ENCODE peak calls at places on chromosome 6, in seven cellular contexts. X, K, E, J, W, Q and Y are unnamed samples. For H3K4me1, the result is how much of the 10 kb centered on the place peaks cover.

GRCh38 chr6:99933129-99933528 is 60.9 kb downstream of the MCHR2 start:
- DNase-seq in X (no peak), K (no peak), E (no peak), J (no peak), W (no peak), Q (no peak), Y (no peak)

GRCh38 chr6:82182756-82183155 is 64.8 kb downstream of the IBTK start:
- DNase-seq in X (no peak), K (no peak), E (no peak), J (no peak), W (no peak), Q (no peak), Y (no peak)

GRCh38 chr6:87791982-87792381 is 89.9 kb upstream of the AKIRIN2 start:
- DNase-seq in X (no peak), K (no peak), E (no peak), J (no peak), W (no peak), Q (no peak), Y (no peak)

GRCh38 chr6:105646391-105646867 is 243.5 kb upstream of the PREP start:
- DNase-seq in X (no peak), K (peak), E (no peak), J (no peak), W (no peak), Q (no peak), Y (no peak)

GRCh38 chr6:112010328-112010727 is 43.6 kb upstream of the CCN6 start:
- DNase-seq in X (no peak), K (no peak), E (no peak), J (no peak), W (no peak), Q (peak), Y (no peak)

GRCh38 chr6:106894978-106895702 is 79.4 kb downstream of the CD24 start:
- DNase-seq in X (no peak), K (no peak), E (peak), J (no peak), W (peak), Q (peak), Y (no peak)

GRCh38 chr6:154491567-154492470 is 18.7 kb downstream of the CNKSR3 start:
- DNase-seq in X (no peak), K (no peak), E (no peak), J (no peak), W (no peak), Q (no peak), Y (no peak)

GRCh38 chr6:170076466-170077165 is 214.3 kb downstream of the DLL1 start:
- DNase-seq in X (no peak), K (no peak), E (no peak), J (peak), W (no peak), Q (no peak), Y (no peak)

GRCh38 chr6:121999458-122000065 is 399.9 kb upstream of the HSF2 start:
- DNase-seq in X (no peak), K (no peak), E (no peak), J (no peak), W (peak), Q (no peak), Y (no peak)

GRCh38 chr6:40960784-40961430 is 78.1 kb downstream of the UNC5CL start:
- DNase-seq in X (no peak), K (no peak), E (no peak), J (no peak), W (no peak), Q (peak), Y (no peak)

GRCh38 chr6:8707956-8708772 is 272.8 kb upstream of the SLC35B3 start:
- DNase-seq in X (peak), K (no peak), E (no peak), J (no peak), W (peak), Q (peak), Y (peak)

GRCh38 chr6:157536218-157536534 is 155.2 kb downstream of the ZDHHC14 start:
- DNase-seq in X (no peak), K (no peak), E (no peak), J (no peak), W (no peak), Q (no peak), Y (no peak)

GRCh38 chr6:83847179-83847578 is 6.0 kb upstream of the RIPPLY2 start:
- DNase-seq in X (no peak), K (peak), E (no peak), J (no peak), W (no peak), Q (no peak), Y (no peak)

GRCh38 chr6:106119526-106119925 is 33.4 kb downstream of the PRDM1 start:
- DNase-seq in X (no peak), K (no peak), E (no peak), J (no peak), W (no peak), Q (no peak), Y (no peak)

GRCh38 chr6:44268095-44268628 is 2.1 kb upstream of the TMEM151B start:
- DNase-seq in X (no peak), K (no peak), E (peak), J (peak), W (peak), Q (peak), Y (no peak)

GRCh38 chr6:111874030-111874425 is 776 bp upstream of the FYN start:
- DNase-seq in X (no peak), K (no peak), E (no peak), J (no peak), W (peak), Q (no peak), Y (no peak)

GRCh38 chr6:19723533-19723932 is 113.6 kb upstream of the ID4 start:
- DNase-seq in X (no peak), K (no peak), E (no peak), J (no peak), W (no peak), Q (no peak), Y (no peak)

GRCh38 chr6:35804996-35805736 is at the start of gene LHFPL5:
- DNase-seq in X (no peak), K (no peak), E (peak), J (peak), W (peak), Q (peak), Y (no peak)

GRCh38 chr6:161947371-161947770 is 673.5 kb upstream of the AGPAT4 start:
- DNase-seq in X (no peak), K (no peak), E (no peak), J (no peak), W (peak), Q (no peak), Y (no peak)

DNA sequence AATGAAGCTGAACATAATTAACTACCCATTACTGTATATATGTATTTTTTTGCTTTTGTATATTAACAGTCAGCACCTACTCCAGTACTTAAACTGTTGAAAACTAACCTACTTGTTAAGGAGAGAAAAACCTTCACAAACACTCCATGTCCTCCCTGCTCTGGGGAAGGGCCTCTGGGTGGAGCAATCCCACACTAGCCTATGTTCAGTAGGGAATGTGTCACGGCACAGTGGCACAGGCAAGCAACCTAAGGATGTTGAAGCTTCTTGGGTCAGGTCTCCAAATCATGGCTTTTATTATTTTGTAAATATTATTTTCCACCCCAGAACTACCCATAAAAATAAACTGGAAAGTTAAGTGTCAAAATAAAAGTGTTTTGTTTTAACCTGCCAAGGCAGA is 5.3 kb downstream of the MAN1A1 start:
- DNase-seq in X (no peak), K (no peak), E (no peak), J (no peak), W (no peak), Q (peak), Y (no peak)
- H3K4me1 ChIP-seq in X (under half), K (under half), E (under half), J (under half), W (under half), Q (half or more), Y (under half)

GRCh38 chr6:10190042-10190441 is 224.8 kb downstream of the TFAP2A start:
- DNase-seq in X (no peak), K (no peak), E (no peak), J (no peak), W (no peak), Q (no peak), Y (no peak)
- TF ChIP-seq POLR2AphosphoS5 in X (no peak), K (no peak), E (no peak), J (no peak), W (no peak), Q (no peak), Y (no peak)

GRCh38 chr6:117733341-117733740 is 58.1 kb downstream of the NUS1 start:
- DNase-seq in X (no peak), K (no peak), E (no peak), J (no peak), W (no peak), Q (no peak), Y (no peak)
- TF ChIP-seq REST in X (no peak), K (no peak), E (no peak), J (no peak), W (no peak), Q (no peak), Y (no peak)

DNA sequence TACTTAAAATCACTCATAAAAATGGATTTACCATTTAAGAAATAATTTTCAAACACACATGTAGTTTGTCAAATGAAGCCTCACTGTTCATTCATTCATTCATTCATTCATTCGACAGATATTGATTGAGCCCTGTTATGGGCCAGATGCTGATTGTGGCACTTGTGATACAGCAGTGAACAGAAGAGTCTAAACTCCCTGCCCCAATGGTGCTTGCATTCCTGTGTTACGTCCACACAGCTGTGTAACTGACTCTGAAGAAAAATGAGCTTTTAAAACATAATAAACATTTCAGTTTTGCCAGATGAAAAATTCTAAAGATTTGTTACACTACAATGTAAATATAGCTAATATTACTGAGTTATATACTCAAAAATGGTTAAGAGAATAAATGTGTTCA is 46.2 kb downstream of the BACH2 start:
- DNase-seq in X (no peak), K (no peak), E (no peak), J (no peak), W (no peak), Q (no peak), Y (no peak)
- H3K4me1 ChIP-seq in X (under half), K (under half), E (under half), J (under half), W (under half), Q (under half), Y (under half)

GRCh38 chr6:1042583-1043457 is 269.1 kb upstream of the FOXQ1 start:
- DNase-seq in X (no peak), K (no peak), E (no peak), J (no peak), W (no peak), Q (no peak), Y (no peak)

GRCh38 chr6:1047926-1048595 is 263.8 kb upstream of the FOXQ1 start:
- DNase-seq in X (no peak), K (no peak), E (no peak), J (no peak), W (no peak), Q (no peak), Y (no peak)

GRCh38 chr6:1043458-1043836 is 268.5 kb upstream of the FOXQ1 start:
- DNase-seq in X (no peak), K (no peak), E (no peak), J (no peak), W (no peak), Q (no peak), Y (no peak)

GRCh38 chr6:1045239-1045638 is 266.7 kb upstream of the FOXQ1 start:
- DNase-seq in X (no peak), K (no peak), E (no peak), J (no peak), W (no peak), Q (no peak), Y (no peak)

GRCh38 chr6:1044040-1044836 is 267.7 kb upstream of the FOXQ1 start:
- DNase-seq in X (no peak), K (no peak), E (no peak), J (no peak), W (no peak), Q (peak), Y (no peak)
- TF ChIP-seq POLR2AphosphoS5 in X (no peak), K (no peak), E (no peak), J (no peak), W (no peak), Q (no peak), Y (no peak)

GRCh38 chr6:127637830-127638229 is 60.9 kb downstream of the C6orf58 start:
- DNase-seq in X (no peak), K (no peak), E (no peak), J (no peak), W (no peak), Q (no peak), Y (no peak)
- TF ChIP-seq REST in X (no peak), K (no peak), E (no peak), J (no peak), W (no peak), Q (no peak), Y (no peak)

GRCh38 chr6:109768485-109768884 is 77.4 kb downstream of the FIG4 start:
- DNase-seq in X (no peak), K (no peak), E (no peak), J (no peak), W (no peak), Q (no peak), Y (no peak)

GRCh38 chr6:109770779-109771178 is 79.7 kb downstream of the FIG4 start:
- DNase-seq in X (no peak), K (no peak), E (no peak), J (no peak), W (no peak), Q (no peak), Y (no peak)

GRCh38 chr6:109770047-109770446 is 79.0 kb downstream of the FIG4 start:
- DNase-seq in X (no peak), K (no peak), E (no peak), J (no peak), W (no peak), Q (no peak), Y (no peak)

GRCh38 chr6:109769213-109769612 is 78.1 kb downstream of the FIG4 start:
- DNase-seq in X (no peak), K (no peak), E (no peak), J (no peak), W (no peak), Q (no peak), Y (no peak)

GRCh38 chr6:109772961-109773431 is 81.9 kb downstream of the FIG4 start:
- DNase-seq in X (no peak), K (no peak), E (no peak), J (no peak), W (no peak), Q (no peak), Y (no peak)
- H3K4me1 ChIP-seq in X (under half), K (under half), E (under half), J (under half), W (under half), Q (under half), Y (under half)

GRCh38 chr6:104633125-104633524 is 226.6 kb downstream of the HACE1 start:
- DNase-seq in X (no peak), K (no peak), E (no peak), J (no peak), W (no peak), Q (no peak), Y (no peak)

GRCh38 chr6:104630522-104630921 is 229.2 kb downstream of the HACE1 start:
- DNase-seq in X (no peak), K (no peak), E (no peak), J (no peak), W (peak), Q (no peak), Y (no peak)

GRCh38 chr6:104629826-104630225 is 229.9 kb downstream of the HACE1 start:
- DNase-seq in X (no peak), K (no peak), E (no peak), J (no peak), W (no peak), Q (no peak), Y (no peak)

GRCh38 chr6:104632565-104632964 is 227.2 kb downstream of the HACE1 start:
- DNase-seq in X (no peak), K (no peak), E (no peak), J (no peak), W (no peak), Q (no peak), Y (no peak)

GRCh38 chr6:104630955-104631354 is 228.8 kb downstream of the HACE1 start:
- DNase-seq in X (no peak), K (no peak), E (no peak), J (no peak), W (no peak), Q (no peak), Y (no peak)
- TF ChIP-seq POLR2AphosphoS5 in X (no peak), K (no peak), E (no peak), J (no peak), W (no peak), Q (no peak), Y (no peak)

GRCh38 chr6:75290558-75290957 is 6.0 kb upstream of the TMEM30A start:
- DNase-seq in X (no peak), K (no peak), E (no peak), J (peak), W (peak), Q (no peak), Y (no peak)
- TF ChIP-seq REST in X (no peak), K (no peak), E (no peak), J (no peak), W (no peak), Q (no peak), Y (no peak)